ENCODE peak calls at places on chromosome 17, in eight cellular contexts. I is GM23338, S is neural progenitor cell, M is GM23248, X is PC-3, H is HCT116, R is hepatocyte, U is SK-N-SH. B is an unnamed sample.

GRCh38 chr17:61412860-61413653 is 13.4 kb downstream of the TBX2 start:
- DNase-seq in U (peak; percentile 80), I (peak; percentile 64), M (no peak), X (no peak), R (peak; percentile 29), S (peak; percentile 60), H (no peak), B (no peak)

GRCh38 chr17:64580384-64581307 is 73.9 kb downstream of the CEP95 start:
- DNase-seq in S (no peak), I (no peak), U (no peak), X (no peak), M (peak; percentile 31), H (no peak), R (no peak), B (no peak)

GRCh38 chr17:29078183-29079045 is 35.5 kb downstream of the PIPOX start:
- DNase-seq in U (no peak), R (no peak), X (peak; percentile 38), S (no peak), H (peak; percentile 4), I (no peak), M (peak; percentile 47), B (no peak)

GRCh38 chr17:63035695-63036094 is 69.7 kb downstream of the TANC2 start:
- DNase-seq in S (no peak), H (no peak), R (no peak), M (peak; percentile 24), I (no peak), U (no peak), X (no peak), B (no peak)

GRCh38 chr17:28493467-28493866 is 12.7 kb upstream of the FOXN1 start:
- DNase-seq in S (no peak), R (no peak), H (no peak), U (no peak), I (no peak), M (peak; percentile 63), X (no peak), B (no peak)

GRCh38 chr17:66467766-66468165 is 165.4 kb downstream of the PRKCA start:
- DNase-seq in X (no peak), S (no peak), U (no peak), R (no peak), M (peak; percentile 64), H (no peak), I (no peak), B (no peak)

GRCh38 chr17:70123193-70123592 is 46.1 kb upstream of the KCNJ2 start:
- DNase-seq in S (no peak), R (no peak), H (no peak), U (no peak), M (no peak), X (peak; percentile 45), I (no peak), B (no peak)

GRCh38 chr17:21361020-21361809 is 14.9 kb upstream of the KCNJ12 start:
- DNase-seq in R (no peak), I (no peak), S (no peak), M (no peak), X (no peak), U (peak; percentile 53), H (no peak), B (no peak)

GRCh38 chr17:29177871-29178749 is 2.1 kb downstream of the MYO18A start:
- DNase-seq in S (no peak), H (no peak), R (peak; percentile 71), X (peak; percentile 8), I (peak; percentile 10), M (no peak), U (no peak), B (no peak)

GRCh38 chr17:82330322-82331239 is 3.0 kb downstream of the SECTM1 start:
- DNase-seq in I (no peak), X (peak; percentile 63), U (peak; percentile 99), M (peak; percentile 45), H (no peak), R (peak; percentile 86), S (no peak), B (peak; percentile 63)

GRCh38 chr17:13410214-13410613 is 191.5 kb downstream of the HS3ST3A1 start:
- DNase-seq in U (no peak), X (no peak), I (no peak), R (no peak), H (no peak), S (no peak), M (peak; percentile 35), B (no peak)

DNA sequence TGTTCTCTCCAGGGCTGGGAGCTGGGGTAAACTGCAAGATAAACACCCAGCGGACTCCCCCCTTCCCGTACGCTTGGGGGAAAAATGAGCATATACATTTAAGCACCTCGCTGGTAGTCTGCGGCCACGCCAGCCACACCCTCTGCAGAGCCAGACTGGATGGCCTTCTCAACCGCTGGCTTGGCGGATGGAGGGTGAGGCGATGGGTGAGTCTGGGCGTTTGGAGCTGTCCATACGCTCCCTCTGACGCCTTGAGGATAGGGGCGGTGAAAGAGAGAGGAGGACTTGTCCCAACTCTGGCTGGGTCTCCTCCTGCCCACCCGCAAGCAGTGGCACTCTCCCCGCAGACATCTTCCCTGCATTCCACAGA is 1.0 kb downstream of the ITGA3 start:
- DNase-seq in H (no peak), U (no peak), S (peak; percentile 49), R (peak; percentile 58), M (peak; percentile 78), X (peak; percentile 52), I (peak; percentile 49), B (no peak)
- H3K4me1 ChIP-seq in H (peaks cover 86% of the 10 kb centered on the region), U (peaks cover 67% of the 10 kb centered on the region), S (peaks cover 9% of the 10 kb centered on the region), R (peaks cover 55% of the 10 kb centered on the region), M (peaks cover 70% of the 10 kb centered on the region), X (peaks cover 80% of the 10 kb centered on the region), I (peaks cover 19% of the 10 kb centered on the region), B (peaks cover 55% of the 10 kb centered on the region)

DNA sequence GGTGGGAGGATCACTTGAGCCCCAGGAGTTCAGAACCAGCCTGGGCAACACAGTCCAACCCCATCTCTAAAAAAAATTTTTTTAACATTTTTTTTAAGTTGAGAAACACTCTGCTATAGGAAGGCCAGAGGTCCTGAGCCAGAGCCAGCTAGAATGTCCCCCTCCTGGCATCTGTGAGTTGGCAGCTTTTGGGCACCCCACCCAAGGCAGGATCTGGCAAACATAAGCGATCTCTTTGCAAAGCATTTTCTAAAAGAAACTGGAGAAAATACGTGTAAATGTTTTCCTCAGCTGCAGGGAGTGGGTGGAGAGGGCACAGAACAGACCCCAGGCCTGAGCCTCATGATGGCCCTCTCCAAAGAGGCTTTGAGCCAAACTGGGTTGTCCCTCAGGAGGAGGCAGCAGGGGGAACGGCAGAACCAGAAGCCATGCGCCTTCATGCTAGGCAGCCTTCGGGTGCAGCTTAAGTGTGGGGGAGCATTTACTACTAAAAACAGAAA is 11.7 kb downstream of the CAVIN1 start:
- DNase-seq in I (no peak), H (no peak), S (no peak), M (peak; percentile 53), U (no peak), X (no peak), R (no peak), B (no peak)
- TF ChIP-seq EZH2phosphoT487 in I (no peak), H (no peak), S (no peak), M (no peak), U (no peak), X (no peak), R (no peak), B (no peak)

GRCh38 chr17:48723555-48724239 is 712 bp downstream of the PRAC2 start:
- DNase-seq in H (no peak), I (peak; percentile 88), S (peak; percentile 59), U (no peak), R (no peak), M (no peak), X (peak; percentile 81), B (no peak)

GRCh38 chr17:48725005-48725293 is 2.0 kb downstream of the PRAC2 start:
- DNase-seq in M (peak; percentile 29), R (no peak), I (no peak), S (no peak), X (peak; percentile 57), H (no peak), U (no peak), B (no peak)

GRCh38 chr17:48724241-48725004 is 1.4 kb downstream of the PRAC2 start:
- DNase-seq in S (peak; percentile 91), R (peak; percentile 91), U (peak; percentile 83), H (peak; percentile 32), I (peak; percentile 87), X (peak; percentile 97), M (peak; percentile 89), B (peak; percentile 58)

GRCh38 chr17:48722201-48722907 is at the start of gene PRAC1:
- DNase-seq in H (no peak), R (no peak), M (no peak), X (peak; percentile 97), U (no peak), S (peak; percentile 20), I (peak; percentile 63), B (no peak)

GRCh38 chr17:48722924-48723554 is at the start of gene PRAC2:
- DNase-seq in U (no peak), I (peak; percentile 83), M (no peak), S (peak; percentile 51), X (peak; percentile 96), H (no peak), R (no peak), B (no peak)
- H3K4me3 ChIP-seq in U (no peak within 1 kb of the TSS), I (peak within 1 kb of the TSS; percentile 52), M (no peak within 1 kb of the TSS), S (no peak within 1 kb of the TSS), X (peak within 1 kb of the TSS; percentile 90), H (no peak within 1 kb of the TSS), R (no peak within 1 kb of the TSS), B (no peak within 1 kb of the TSS)

GRCh38 chr17:7467498-7467897 is 11.9 kb downstream of the ZBTB4 start:
- DNase-seq in H (no peak), M (no peak), I (no peak), R (no peak), X (no peak), U (no peak), S (no peak), B (no peak)

GRCh38 chr17:7466644-7467341 is 12.6 kb downstream of the ZBTB4 start:
- DNase-seq in M (peak; percentile 40), S (no peak), X (peak; percentile 16), H (no peak), U (no peak), I (no peak), R (no peak), B (no peak)

GRCh38 chr17:7465481-7466275 is 13.8 kb downstream of the ZBTB4 start:
- DNase-seq in I (no peak), R (no peak), H (no peak), S (no peak), M (no peak), U (no peak), X (no peak), B (no peak)

GRCh38 chr17:7468290-7468689 is 11.1 kb downstream of the ZBTB4 start:
- DNase-seq in I (no peak), U (no peak), X (no peak), M (no peak), H (no peak), S (no peak), R (no peak), B (no peak)

DNA sequence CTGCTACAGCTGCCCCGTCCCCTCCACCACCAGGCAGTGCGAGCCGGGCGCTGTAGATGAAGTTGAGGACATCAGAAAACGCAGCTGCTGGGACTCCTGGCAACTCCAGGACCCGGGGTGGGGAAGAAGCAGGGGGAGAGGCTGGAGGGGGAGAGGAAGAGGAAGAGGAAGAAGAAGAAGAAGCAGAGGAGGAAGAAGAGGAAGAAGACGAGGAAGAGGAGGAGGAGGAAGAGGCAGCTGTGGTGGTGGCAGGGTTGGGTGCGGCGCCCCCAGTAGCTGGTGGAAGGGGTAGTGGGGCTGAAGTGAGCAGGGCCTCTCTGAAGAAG is 13.2 kb downstream of the ZBTB4 start:
- DNase-seq in X (no peak), H (no peak), S (no peak), U (no peak), I (no peak), M (no peak), R (no peak), B (no peak)
- H3K4me1 ChIP-seq in X (no peaks in the 10 kb centered on the region), H (peaks cover 5% of the 10 kb centered on the region), S (peaks cover 6% of the 10 kb centered on the region), U (peaks cover 4% of the 10 kb centered on the region), I (peaks cover 8% of the 10 kb centered on the region), M (peaks cover 2% of the 10 kb centered on the region), R (no peaks in the 10 kb centered on the region), B (peaks cover 15% of the 10 kb centered on the region)

GRCh38 chr17:79956853-79957252 is 78.8 kb downstream of the TBC1D16 start:
- DNase-seq in M (no peak), U (peak; percentile 20), I (no peak), S (no peak), R (no peak), H (no peak), X (no peak), B (no peak)
- TF ChIP-seq EZH2phosphoT487 in M (no peak), U (no peak), I (no peak), S (no peak), R (no peak), H (no peak), X (no peak), B (no peak)

B was measured in OCI-LY7.